ENCODE peak calls at places on chromosomes 4 and X, in seven cellular contexts. One of them, this sample, is unnamed.

GRCh38 chr4:85776091-85776490 is 301.1 kb downstream of the ARHGAP24 start:
- DNase-seq in activated T-helper 1 cell treated with anti-CD3 and anti-CD28 coated beads, Interleukin-2, amount 50 U/mL, for 16 hours: no peak
- DNase-seq in NCI-H510A: no peak
- DNase-seq in HuH-7.5: no peak
- DNase-seq in HAP-1: no peak
- DNase-seq in B cell: no peak
- DNase-seq in stimulated activated CD4-positive, alpha-beta T cell treated with anti-CD3 and anti-CD28 coated beads, Interleukin-2, amount 100 ng/mL, for 24 hours: no peak
- DNase-seq in this sample: no peak

GRCh38 chr4:95415346-95415771 is 133.4 kb downstream of the UNC5C start:
- DNase-seq in activated T-helper 1 cell treated with anti-CD3 and anti-CD28 coated beads, Interleukin-2, amount 50 U/mL, for 16 hours: no peak
- DNase-seq in NCI-H510A: no peak
- DNase-seq in HuH-7.5: no peak
- DNase-seq in HAP-1: no peak
- DNase-seq in B cell: no peak
- DNase-seq in stimulated activated CD4-positive, alpha-beta T cell treated with anti-CD3 and anti-CD28 coated beads, Interleukin-2, amount 100 ng/mL, for 24 hours: no peak
- DNase-seq in this sample: no peak

GRCh38 chr4:184762100-184762499 is 28.2 kb upstream of the CENPU start:
- DNase-seq in activated T-helper 1 cell treated with anti-CD3 and anti-CD28 coated beads, Interleukin-2, amount 50 U/mL, for 16 hours: no peak
- DNase-seq in NCI-H510A: no peak
- DNase-seq in HuH-7.5: no peak
- DNase-seq in HAP-1: no peak
- DNase-seq in B cell: no peak
- DNase-seq in stimulated activated CD4-positive, alpha-beta T cell treated with anti-CD3 and anti-CD28 coated beads, Interleukin-2, amount 100 ng/mL, for 24 hours: peak; percentile 20
- DNase-seq in this sample: no peak

GRCh38 chr4:71406459-71406963 is 67.7 kb downstream of the SLC4A4 start:
- DNase-seq in activated T-helper 1 cell treated with anti-CD3 and anti-CD28 coated beads, Interleukin-2, amount 50 U/mL, for 16 hours: no peak
- DNase-seq in NCI-H510A: no peak
- DNase-seq in HuH-7.5: no peak
- DNase-seq in HAP-1: no peak
- DNase-seq in B cell: no peak
- DNase-seq in stimulated activated CD4-positive, alpha-beta T cell treated with anti-CD3 and anti-CD28 coated beads, Interleukin-2, amount 100 ng/mL, for 24 hours: no peak
- DNase-seq in this sample: no peak

GRCh38 chrX:103640401-103641155 is 11.8 kb downstream of the TCEAL1 start:
- DNase-seq in activated T-helper 1 cell treated with anti-CD3 and anti-CD28 coated beads, Interleukin-2, amount 50 U/mL, for 16 hours: no peak
- DNase-seq in NCI-H510A: no peak
- DNase-seq in HuH-7.5: no peak
- DNase-seq in HAP-1: no peak
- DNase-seq in B cell: no peak
- DNase-seq in stimulated activated CD4-positive, alpha-beta T cell treated with anti-CD3 and anti-CD28 coated beads, Interleukin-2, amount 100 ng/mL, for 24 hours: no peak
- DNase-seq in this sample: no peak

GRCh38 chr4:142443469-142443868 is 402.6 kb downstream of the INPP4B start:
- DNase-seq in activated T-helper 1 cell treated with anti-CD3 and anti-CD28 coated beads, Interleukin-2, amount 50 U/mL, for 16 hours: no peak
- DNase-seq in NCI-H510A: no peak
- DNase-seq in HuH-7.5: no peak
- DNase-seq in HAP-1: no peak
- DNase-seq in B cell: no peak
- DNase-seq in stimulated activated CD4-positive, alpha-beta T cell treated with anti-CD3 and anti-CD28 coated beads, Interleukin-2, amount 100 ng/mL, for 24 hours: no peak
- DNase-seq in this sample: no peak

GRCh38 chr4:15353207-15353606 is 74.6 kb upstream of the C1QTNF7 start:
- DNase-seq in activated T-helper 1 cell treated with anti-CD3 and anti-CD28 coated beads, Interleukin-2, amount 50 U/mL, for 16 hours: no peak
- DNase-seq in NCI-H510A: no peak
- DNase-seq in HuH-7.5: no peak
- DNase-seq in HAP-1: no peak
- DNase-seq in B cell: no peak
- DNase-seq in stimulated activated CD4-positive, alpha-beta T cell treated with anti-CD3 and anti-CD28 coated beads, Interleukin-2, amount 100 ng/mL, for 24 hours: no peak
- DNase-seq in this sample: no peak

GRCh38 chr4:122119739-122120138 is 32.4 kb upstream of the BLTP1 start:
- DNase-seq in activated T-helper 1 cell treated with anti-CD3 and anti-CD28 coated beads, Interleukin-2, amount 50 U/mL, for 16 hours: no peak
- DNase-seq in NCI-H510A: no peak
- DNase-seq in HuH-7.5: no peak
- DNase-seq in HAP-1: no peak
- DNase-seq in B cell: no peak
- DNase-seq in stimulated activated CD4-positive, alpha-beta T cell treated with anti-CD3 and anti-CD28 coated beads, Interleukin-2, amount 100 ng/mL, for 24 hours: no peak
- DNase-seq in this sample: no peak

GRCh38 chr4:124610214-124610613 is 102.3 kb downstream of the ANKRD50 start:
- DNase-seq in activated T-helper 1 cell treated with anti-CD3 and anti-CD28 coated beads, Interleukin-2, amount 50 U/mL, for 16 hours: no peak
- DNase-seq in NCI-H510A: no peak
- DNase-seq in HuH-7.5: no peak
- DNase-seq in HAP-1: no peak
- DNase-seq in B cell: no peak
- DNase-seq in stimulated activated CD4-positive, alpha-beta T cell treated with anti-CD3 and anti-CD28 coated beads, Interleukin-2, amount 100 ng/mL, for 24 hours: no peak
- DNase-seq in this sample: no peak

GRCh38 chr4:14837860-14838259 is 164.4 kb upstream of the CPEB2 start:
- DNase-seq in activated T-helper 1 cell treated with anti-CD3 and anti-CD28 coated beads, Interleukin-2, amount 50 U/mL, for 16 hours: no peak
- DNase-seq in NCI-H510A: no peak
- DNase-seq in HuH-7.5: no peak
- DNase-seq in HAP-1: no peak
- DNase-seq in B cell: no peak
- DNase-seq in stimulated activated CD4-positive, alpha-beta T cell treated with anti-CD3 and anti-CD28 coated beads, Interleukin-2, amount 100 ng/mL, for 24 hours: no peak
- DNase-seq in this sample: no peak

GRCh38 chr4:88008133-88008621 is 742 bp downstream of the PKD2 start:
- DNase-seq in activated T-helper 1 cell treated with anti-CD3 and anti-CD28 coated beads, Interleukin-2, amount 50 U/mL, for 16 hours: no peak
- DNase-seq in NCI-H510A: peak; percentile 49
- DNase-seq in HuH-7.5: peak; percentile 58
- DNase-seq in HAP-1: peak; percentile 74
- DNase-seq in B cell: no peak
- DNase-seq in stimulated activated CD4-positive, alpha-beta T cell treated with anti-CD3 and anti-CD28 coated beads, Interleukin-2, amount 100 ng/mL, for 24 hours: peak; percentile 43
- DNase-seq in this sample: peak; percentile 47

GRCh38 chr4:159487284-159487747 is 384.4 kb downstream of the RAPGEF2 start:
- DNase-seq in activated T-helper 1 cell treated with anti-CD3 and anti-CD28 coated beads, Interleukin-2, amount 50 U/mL, for 16 hours: no peak
- DNase-seq in NCI-H510A: peak; percentile 11
- DNase-seq in HuH-7.5: no peak
- DNase-seq in HAP-1: peak; percentile 73
- DNase-seq in B cell: no peak
- DNase-seq in stimulated activated CD4-positive, alpha-beta T cell treated with anti-CD3 and anti-CD28 coated beads, Interleukin-2, amount 100 ng/mL, for 24 hours: peak; percentile 9
- DNase-seq in this sample: no peak

GRCh38 chrX:41051303-41051702 is 33.9 kb upstream of the USP9X start:
- DNase-seq in activated T-helper 1 cell treated with anti-CD3 and anti-CD28 coated beads, Interleukin-2, amount 50 U/mL, for 16 hours: no peak
- DNase-seq in NCI-H510A: no peak
- DNase-seq in HuH-7.5: no peak
- DNase-seq in HAP-1: no peak
- DNase-seq in B cell: no peak
- DNase-seq in stimulated activated CD4-positive, alpha-beta T cell treated with anti-CD3 and anti-CD28 coated beads, Interleukin-2, amount 100 ng/mL, for 24 hours: no peak
- DNase-seq in this sample: no peak

GRCh38 chr4:11739992-11740391 is 311.3 kb upstream of the HS3ST1 start:
- DNase-seq in activated T-helper 1 cell treated with anti-CD3 and anti-CD28 coated beads, Interleukin-2, amount 50 U/mL, for 16 hours: no peak
- DNase-seq in NCI-H510A: no peak
- DNase-seq in HuH-7.5: no peak
- DNase-seq in HAP-1: no peak
- DNase-seq in B cell: no peak
- DNase-seq in stimulated activated CD4-positive, alpha-beta T cell treated with anti-CD3 and anti-CD28 coated beads, Interleukin-2, amount 100 ng/mL, for 24 hours: no peak
- DNase-seq in this sample: no peak

GRCh38 chrX:134423606-134424005 is 36.4 kb upstream of the HPRT1 start:
- DNase-seq in activated T-helper 1 cell treated with anti-CD3 and anti-CD28 coated beads, Interleukin-2, amount 50 U/mL, for 16 hours: no peak
- DNase-seq in NCI-H510A: no peak
- DNase-seq in HuH-7.5: no peak
- DNase-seq in HAP-1: peak; percentile 14
- DNase-seq in B cell: no peak
- DNase-seq in stimulated activated CD4-positive, alpha-beta T cell treated with anti-CD3 and anti-CD28 coated beads, Interleukin-2, amount 100 ng/mL, for 24 hours: no peak
- DNase-seq in this sample: no peak

GRCh38 chr4:30866444-30866843 is 146.3 kb downstream of the PCDH7 start:
- DNase-seq in activated T-helper 1 cell treated with anti-CD3 and anti-CD28 coated beads, Interleukin-2, amount 50 U/mL, for 16 hours: no peak
- DNase-seq in NCI-H510A: no peak
- DNase-seq in HuH-7.5: no peak
- DNase-seq in HAP-1: no peak
- DNase-seq in B cell: no peak
- DNase-seq in stimulated activated CD4-positive, alpha-beta T cell treated with anti-CD3 and anti-CD28 coated beads, Interleukin-2, amount 100 ng/mL, for 24 hours: no peak
- DNase-seq in this sample: no peak

GRCh38 chrX:136616987-136617685 is 30.8 kb upstream of the CD40LG start:
- DNase-seq in activated T-helper 1 cell treated with anti-CD3 and anti-CD28 coated beads, Interleukin-2, amount 50 U/mL, for 16 hours: no peak
- DNase-seq in NCI-H510A: no peak
- DNase-seq in HuH-7.5: no peak
- DNase-seq in HAP-1: no peak
- DNase-seq in B cell: no peak
- DNase-seq in stimulated activated CD4-positive, alpha-beta T cell treated with anti-CD3 and anti-CD28 coated beads, Interleukin-2, amount 100 ng/mL, for 24 hours: no peak
- DNase-seq in this sample: no peak

GRCh38 chrX:69032601-69033000 is 132.7 kb downstream of the PJA1 start:
- DNase-seq in activated T-helper 1 cell treated with anti-CD3 and anti-CD28 coated beads, Interleukin-2, amount 50 U/mL, for 16 hours: no peak
- DNase-seq in NCI-H510A: no peak
- DNase-seq in HuH-7.5: no peak
- DNase-seq in HAP-1: no peak
- DNase-seq in B cell: no peak
- DNase-seq in stimulated activated CD4-positive, alpha-beta T cell treated with anti-CD3 and anti-CD28 coated beads, Interleukin-2, amount 100 ng/mL, for 24 hours: no peak
- DNase-seq in this sample: no peak

GRCh38 chr4:186132577-186133277 is 28.2 kb downstream of the FAM149A start:
- DNase-seq in activated T-helper 1 cell treated with anti-CD3 and anti-CD28 coated beads, Interleukin-2, amount 50 U/mL, for 16 hours: no peak
- DNase-seq in NCI-H510A: no peak
- DNase-seq in HuH-7.5: no peak
- DNase-seq in HAP-1: peak; percentile 72
- DNase-seq in B cell: no peak
- DNase-seq in stimulated activated CD4-positive, alpha-beta T cell treated with anti-CD3 and anti-CD28 coated beads, Interleukin-2, amount 100 ng/mL, for 24 hours: no peak
- DNase-seq in this sample: no peak

GRCh38 chr4:186936496-186937375 is 213.1 kb upstream of the FAT1 start:
- DNase-seq in activated T-helper 1 cell treated with anti-CD3 and anti-CD28 coated beads, Interleukin-2, amount 50 U/mL, for 16 hours: no peak
- DNase-seq in NCI-H510A: no peak
- DNase-seq in HuH-7.5: no peak
- DNase-seq in HAP-1: no peak
- DNase-seq in B cell: no peak
- DNase-seq in stimulated activated CD4-positive, alpha-beta T cell treated with anti-CD3 and anti-CD28 coated beads, Interleukin-2, amount 100 ng/mL, for 24 hours: no peak
- DNase-seq in this sample: no peak

GRCh38 chr4:16196482-16197393 is 29.5 kb downstream of the TAPT1 start:
- DNase-seq in activated T-helper 1 cell treated with anti-CD3 and anti-CD28 coated beads, Interleukin-2, amount 50 U/mL, for 16 hours: no peak
- DNase-seq in NCI-H510A: peak; percentile 2
- DNase-seq in HuH-7.5: no peak
- DNase-seq in HAP-1: peak; percentile 15
- DNase-seq in B cell: peak; percentile 50
- DNase-seq in stimulated activated CD4-positive, alpha-beta T cell treated with anti-CD3 and anti-CD28 coated beads, Interleukin-2, amount 100 ng/mL, for 24 hours: no peak
- DNase-seq in this sample: no peak

GRCh38 chr4:74969507-74970474 is 36.9 kb downstream of the PARM1 start:
- DNase-seq in activated T-helper 1 cell treated with anti-CD3 and anti-CD28 coated beads, Interleukin-2, amount 50 U/mL, for 16 hours: no peak
- DNase-seq in NCI-H510A: no peak
- DNase-seq in HuH-7.5: no peak
- DNase-seq in HAP-1: no peak
- DNase-seq in B cell: no peak
- DNase-seq in stimulated activated CD4-positive, alpha-beta T cell treated with anti-CD3 and anti-CD28 coated beads, Interleukin-2, amount 100 ng/mL, for 24 hours: no peak
- DNase-seq in this sample: no peak

GRCh38 chr4:169420291-169420690 is 149.5 kb upstream of the SH3RF1 start:
- DNase-seq in activated T-helper 1 cell treated with anti-CD3 and anti-CD28 coated beads, Interleukin-2, amount 50 U/mL, for 16 hours: no peak
- DNase-seq in NCI-H510A: no peak
- DNase-seq in HuH-7.5: no peak
- DNase-seq in HAP-1: no peak
- DNase-seq in B cell: no peak
- DNase-seq in stimulated activated CD4-positive, alpha-beta T cell treated with anti-CD3 and anti-CD28 coated beads, Interleukin-2, amount 100 ng/mL, for 24 hours: no peak
- DNase-seq in this sample: no peak

GRCh38 chr4:3372933-3373465 is 68.8 kb upstream of the HGFAC start:
- DNase-seq in activated T-helper 1 cell treated with anti-CD3 and anti-CD28 coated beads, Interleukin-2, amount 50 U/mL, for 16 hours: no peak
- DNase-seq in NCI-H510A: no peak
- DNase-seq in HuH-7.5: no peak
- DNase-seq in HAP-1: no peak
- DNase-seq in B cell: peak; percentile 76
- DNase-seq in stimulated activated CD4-positive, alpha-beta T cell treated with anti-CD3 and anti-CD28 coated beads, Interleukin-2, amount 100 ng/mL, for 24 hours: no peak
- DNase-seq in this sample: no peak

GRCh38 chrX:1767026-1767425 is 152.2 kb downstream of the ASMT start:
- DNase-seq in activated T-helper 1 cell treated with anti-CD3 and anti-CD28 coated beads, Interleukin-2, amount 50 U/mL, for 16 hours: no peak
- DNase-seq in NCI-H510A: no peak
- DNase-seq in HuH-7.5: no peak
- DNase-seq in HAP-1: no peak
- DNase-seq in B cell: no peak
- DNase-seq in stimulated activated CD4-positive, alpha-beta T cell treated with anti-CD3 and anti-CD28 coated beads, Interleukin-2, amount 100 ng/mL, for 24 hours: no peak
- DNase-seq in this sample: no peak

GRCh38 chrX:48818866-48819265 is 7.4 kb upstream of the ERAS start:
- DNase-seq in activated T-helper 1 cell treated with anti-CD3 and anti-CD28 coated beads, Interleukin-2, amount 50 U/mL, for 16 hours: no peak
- DNase-seq in NCI-H510A: no peak
- DNase-seq in HuH-7.5: no peak
- DNase-seq in HAP-1: no peak
- DNase-seq in B cell: no peak
- DNase-seq in stimulated activated CD4-positive, alpha-beta T cell treated with anti-CD3 and anti-CD28 coated beads, Interleukin-2, amount 100 ng/mL, for 24 hours: no peak
- DNase-seq in this sample: no peak

GRCh38 chr4:29708473-29708872 is 1011.7 kb upstream of the PCDH7 start:
- DNase-seq in activated T-helper 1 cell treated with anti-CD3 and anti-CD28 coated beads, Interleukin-2, amount 50 U/mL, for 16 hours: no peak
- DNase-seq in NCI-H510A: no peak
- DNase-seq in HuH-7.5: no peak
- DNase-seq in HAP-1: no peak
- DNase-seq in B cell: no peak
- DNase-seq in stimulated activated CD4-positive, alpha-beta T cell treated with anti-CD3 and anti-CD28 coated beads, Interleukin-2, amount 100 ng/mL, for 24 hours: no peak
- DNase-seq in this sample: no peak

GRCh38 chr4:110849461-110849860 is 226.6 kb upstream of the PITX2 start:
- DNase-seq in activated T-helper 1 cell treated with anti-CD3 and anti-CD28 coated beads, Interleukin-2, amount 50 U/mL, for 16 hours: no peak
- DNase-seq in NCI-H510A: no peak
- DNase-seq in HuH-7.5: no peak
- DNase-seq in HAP-1: no peak
- DNase-seq in B cell: no peak
- DNase-seq in stimulated activated CD4-positive, alpha-beta T cell treated with anti-CD3 and anti-CD28 coated beads, Interleukin-2, amount 100 ng/mL, for 24 hours: no peak
- DNase-seq in this sample: no peak

GRCh38 chr4:121199742-121200561 is 35.8 kb upstream of the TNIP3 start:
- DNase-seq in activated T-helper 1 cell treated with anti-CD3 and anti-CD28 coated beads, Interleukin-2, amount 50 U/mL, for 16 hours: no peak
- DNase-seq in NCI-H510A: no peak
- DNase-seq in HuH-7.5: no peak
- DNase-seq in HAP-1: no peak
- DNase-seq in B cell: no peak
- DNase-seq in stimulated activated CD4-positive, alpha-beta T cell treated with anti-CD3 and anti-CD28 coated beads, Interleukin-2, amount 100 ng/mL, for 24 hours: peak; percentile 16
- DNase-seq in this sample: no peak